ENCODE peak calls at places on chromosomes 13 and 19, in ten cellular contexts. E is colonic mucosa; Q is stomach; K is CD8-positive, alpha-beta memory T cell; L is pancreas; U is aorta; H is HCT116; M is CD8-positive, alpha-beta T cell; N is right lobe of liver; B is left ventricle myocardium inferior. S is an unnamed sample. For H3K9me3, the result is how much of the 10 kb centered on the place peaks cover.

GRCh38 chr19:887072-887471 is 5.9 kb downstream of the MED16 start:
- DNase-seq in K (no peak), Q (no peak), E (no peak), M (no peak), H (no peak), L (no peak), U (no peak), N (no peak), B (no peak), S (peak)

GRCh38 chr13:111920306-111920931 is 146.5 kb upstream of the SOX1 start:
- DNase-seq in L (no peak), K (no peak), B (no peak), U (no peak), Q (peak), M (no peak), E (no peak), H (no peak), N (no peak), S (no peak)

GRCh38 chr19:3095375-3096191 is 1.4 kb downstream of the GNA11 start:
- DNase-seq in K (peak), N (peak), Q (no peak), E (peak), B (no peak), U (no peak), H (no peak), L (no peak), M (peak), S (no peak)

GRCh38 chr19:38784224-38784623 is 4.8 kb upstream of the LGALS7B start:
- DNase-seq in L (peak), N (no peak), Q (no peak), E (peak), K (no peak), U (no peak), H (no peak), B (no peak), M (no peak), S (peak)

GRCh38 chr19:35155441-35155840 is 906 bp downstream of the FXYD5 start:
- DNase-seq in H (no peak), Q (no peak), E (no peak), L (no peak), B (no peak), K (no peak), N (no peak), M (no peak), U (no peak), S (no peak)

GRCh38 chr13:29204651-29205050 is 384.5 kb downstream of the MTUS2 start:
- DNase-seq in L (no peak), M (no peak), K (no peak), H (no peak), Q (no peak), N (no peak), U (no peak), E (no peak), B (no peak), S (no peak)

GRCh38 chr19:14432817-14433453 is at the start of gene PKN1:
- DNase-seq in Q (peak), L (peak), E (peak), K (peak), M (peak), H (no peak), U (no peak), B (peak), N (no peak), S (peak)

GRCh38 chr13:53151692-53152421 is 123.2 kb downstream of the OLFM4 start:
- DNase-seq in E (peak), B (no peak), U (no peak), L (peak), H (peak), M (no peak), K (peak), Q (peak), N (no peak), S (peak)

GRCh38 chr19:19319725-19320361 is 466 bp downstream of the SUGP1 start:
- DNase-seq in N (no peak), U (no peak), M (no peak), H (no peak), E (peak), L (peak), Q (no peak), K (no peak), B (no peak), S (no peak)

GRCh38 chr13:77749481-77749880 is 52.0 kb downstream of the SLAIN1 start:
- DNase-seq in E (no peak), L (no peak), H (no peak), K (no peak), N (no peak), B (no peak), M (no peak), Q (no peak), U (no peak), S (no peak)

DNA sequence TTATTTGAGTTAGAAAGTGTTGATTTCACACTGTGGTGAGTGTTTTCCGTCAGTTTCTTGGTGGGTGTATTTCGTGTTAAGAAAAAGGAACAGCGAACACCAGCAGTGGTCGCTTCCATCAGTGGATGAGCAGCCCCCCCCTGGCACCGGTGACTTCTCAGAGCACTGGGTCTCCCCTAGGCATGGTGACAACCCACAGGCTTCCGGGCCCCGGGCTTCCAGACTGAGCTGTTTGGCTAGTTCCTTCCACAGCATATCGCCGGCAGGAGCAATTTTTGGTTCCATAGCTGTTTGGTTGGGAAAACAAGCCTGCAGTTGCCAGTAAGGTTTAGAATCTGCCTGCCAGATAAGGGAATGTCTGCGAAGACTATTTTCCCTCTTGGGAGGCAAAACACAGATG is 18.8 kb upstream of the ZNF536 start:
- DNase-seq in L (no peak), B (no peak), E (no peak), U (no peak), N (peak), M (peak), H (no peak), Q (no peak), K (no peak), S (no peak)
- H3K9me3 ChIP-seq in L (under half), B (under half), E (under half), U (under half), N (under half), M (under half), H (under half), Q (under half), K (under half), S (under half)

GRCh38 chr19:49363265-49364082 is at the start of gene DKKL1:
- DNase-seq in M (peak), K (peak), B (peak), U (peak), H (peak), E (peak), L (peak), Q (peak), N (peak), S (peak)
- H3K9me3 ChIP-seq in M (under half), K (under half), B (under half), U (under half), H (under half), E (under half), L (under half), Q (under half), N (under half), S (under half)

DNA sequence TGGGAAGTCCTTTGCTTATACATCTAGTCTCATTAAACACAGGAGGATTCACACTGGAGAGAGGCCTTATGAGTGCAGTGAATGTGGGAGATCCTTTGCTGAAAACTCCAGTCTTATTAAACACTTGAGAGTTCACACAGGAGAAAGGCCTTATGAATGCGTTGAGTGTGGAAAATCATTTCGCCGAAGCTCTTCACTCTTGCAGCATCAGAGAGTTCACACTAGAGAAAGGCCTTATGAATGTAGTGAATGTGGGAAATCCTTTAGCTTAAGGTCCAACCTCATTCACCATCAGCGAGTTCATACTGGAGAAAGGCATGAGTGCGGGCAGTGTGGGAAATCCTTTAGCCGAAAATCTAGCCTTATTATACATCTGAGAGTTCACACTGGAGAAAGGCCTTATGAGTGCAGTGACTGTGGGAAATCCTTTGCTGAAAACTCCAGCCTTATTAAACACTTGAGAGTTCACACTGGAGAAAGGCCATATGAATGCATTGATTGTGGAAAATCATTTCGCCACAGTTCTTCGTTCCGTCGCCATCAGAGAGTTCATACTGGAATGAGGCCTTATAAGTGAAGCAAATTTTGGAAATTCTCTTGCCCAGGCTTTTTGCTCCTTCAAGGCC is 9.9 kb downstream of the ZNF586 start:
- DNase-seq in B (no peak), Q (no peak), K (no peak), H (no peak), E (no peak), U (no peak), N (no peak), M (no peak), L (no peak), S (no peak)
- H3K9me3 ChIP-seq in B (half or more), Q (under half), K (half or more), H (under half), E (under half), U (under half), N (under half), M (half or more), L (under half), S (under half)

DNA sequence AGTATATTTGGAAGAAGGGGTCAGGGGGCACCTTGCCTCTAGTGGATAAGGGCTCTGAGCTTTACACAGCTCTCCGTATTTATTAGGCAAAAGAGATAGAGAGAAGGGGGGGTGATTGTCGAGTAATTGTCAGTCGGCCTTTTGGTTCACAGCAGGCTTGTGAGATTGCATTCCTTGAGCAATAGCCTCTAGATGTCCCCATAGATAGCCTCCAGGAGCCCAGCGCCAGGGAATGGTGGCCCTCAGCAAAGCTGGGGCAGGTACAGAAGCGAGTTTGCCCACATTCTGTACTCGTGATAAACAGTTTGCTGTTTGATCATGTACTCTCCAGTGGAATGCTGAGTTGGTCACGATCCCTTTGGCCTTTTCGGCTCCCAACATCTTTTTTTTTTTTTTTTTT is 4.6 kb downstream of the ZNF613 start:
- DNase-seq in H (no peak), Q (no peak), E (no peak), K (no peak), N (no peak), U (no peak), B (no peak), M (no peak), L (no peak), S (no peak)
- H3K9me3 ChIP-seq in H (under half), Q (under half), E (under half), K (under half), N (under half), U (under half), B (under half), M (under half), L (under half), S (under half)

DNA sequence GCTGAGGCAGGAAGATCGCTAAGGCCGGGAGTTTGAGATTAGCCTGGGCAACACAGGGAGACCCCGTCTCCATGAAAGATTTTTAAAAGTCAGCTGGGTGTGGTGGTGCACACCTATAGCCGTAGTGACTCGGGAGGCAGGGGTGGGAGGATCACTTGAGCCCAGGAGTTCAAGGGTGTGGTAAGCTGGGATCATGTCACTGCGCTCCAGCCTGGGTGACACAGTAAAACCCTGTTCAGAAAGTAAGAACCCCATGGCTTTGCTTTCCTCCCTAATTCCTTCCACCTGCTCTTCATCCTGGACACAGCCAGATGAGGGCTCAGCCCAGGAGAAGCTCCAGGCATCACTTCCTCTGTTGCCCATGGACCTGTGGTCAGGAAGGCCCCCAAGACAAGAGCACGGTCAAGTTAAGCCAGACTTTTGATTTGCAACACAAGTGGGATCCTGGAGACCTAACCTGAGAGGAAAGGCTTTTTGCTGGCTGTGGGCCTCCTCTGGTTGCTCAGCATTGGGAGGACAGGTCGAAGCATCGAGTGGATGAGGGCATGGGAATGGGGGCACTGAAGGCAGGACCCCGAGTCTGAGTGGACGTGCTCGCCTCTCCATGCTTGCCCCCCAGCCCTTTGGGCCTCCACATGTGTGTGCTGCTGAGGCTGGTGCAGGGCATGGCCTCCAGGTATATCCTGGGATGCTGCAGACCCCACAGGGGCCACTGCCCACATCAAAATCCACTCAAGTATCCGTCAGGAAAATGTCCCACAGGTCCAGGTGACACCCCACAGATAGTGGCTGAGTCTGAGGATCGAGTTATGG is 25.4 kb downstream of the TUBA3C start:
- DNase-seq in B (no peak), L (no peak), Q (no peak), N (no peak), E (no peak), H (no peak), M (no peak), U (no peak), K (no peak), S (no peak)
- H3K9me3 ChIP-seq in B (under half), L (under half), Q (under half), N (under half), E (under half), H (under half), M (under half), U (under half), K (under half), S (under half)

DNA sequence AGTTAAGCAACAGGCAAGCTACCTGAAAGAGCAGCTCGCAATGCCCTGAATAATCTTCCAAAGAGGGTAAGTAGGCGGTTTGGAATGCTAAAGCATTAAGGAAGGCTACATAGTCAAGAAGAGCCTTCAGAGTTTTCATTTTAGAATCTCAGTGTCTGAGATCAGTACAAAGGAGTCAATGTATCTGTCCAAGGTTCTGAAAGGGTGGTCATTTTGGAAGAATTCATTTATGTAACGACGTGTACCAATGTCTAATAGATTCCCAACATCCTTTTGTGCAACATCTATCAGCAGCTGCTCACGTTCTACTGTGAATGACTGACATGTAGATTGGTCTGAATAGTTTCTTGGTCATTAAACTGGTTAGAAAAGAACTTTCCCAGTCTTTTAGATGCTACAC is 15.2 kb downstream of the ZNF665 start:
- DNase-seq in K (no peak), N (no peak), H (no peak), M (no peak), E (no peak), B (no peak), Q (no peak), U (no peak), L (no peak), S (no peak)
- H3K9me3 ChIP-seq in K (under half), N (under half), H (under half), M (under half), E (under half), B (under half), Q (under half), U (under half), L (under half), S (under half)

GRCh38 chr13:59962343-59962742 is 201.4 kb downstream of the DIAPH3 start:
- DNase-seq in B (no peak), L (no peak), K (no peak), E (no peak), U (no peak), Q (no peak), H (no peak), N (no peak), M (no peak), S (no peak)
- H3K9me3 ChIP-seq in B (under half), L (under half), K (under half), E (under half), U (under half), Q (under half), H (under half), N (under half), M (under half), S (under half)